ENCODE peak calls at places on chromosome 12, in eight cellular contexts. Z is stimulated activated CD4-positive, alpha-beta T cell treated with anti-CD3 and anti-CD28 coated beads, Interleukin-1b, Interleukin-23, amount 100 ng/mL, for 1 hour; X is MCF 10A; O is HT-29; M is adipocyte; Q is Calu3; N is Caki2; P is RPMI7951. H is an unnamed sample.

GRCh38 chr12:28802706-28803438 is 346.2 kb upstream of the FAR2 start:
- DNase-seq in N (no peak), P (no peak), X (no peak), Z (no peak), M (peak), Q (no peak), O (no peak), H (no peak)

GRCh38 chr12:108367436-108367835 is 28.3 kb upstream of the CMKLR1 start:
- DNase-seq in P (peak), Z (no peak), Q (no peak), N (no peak), M (peak), X (peak), O (no peak), H (no peak)

GRCh38 chr12:121811434-121812319 is 7.9 kb downstream of the SETD1B start:
- DNase-seq in M (peak), N (peak), X (peak), Z (no peak), Q (peak), O (peak), P (peak), H (no peak)

GRCh38 chr12:124646385-124647230 is 79.2 kb upstream of the NCOR2 start:
- DNase-seq in Z (no peak), Q (no peak), O (no peak), N (no peak), P (no peak), M (no peak), X (no peak), H (no peak)

GRCh38 chr12:29700761-29701481 is 82.8 kb downstream of the TMTC1 start:
- DNase-seq in M (no peak), Z (no peak), N (no peak), P (no peak), Q (no peak), X (no peak), O (no peak), H (no peak)

GRCh38 chr12:109459247-109459646 is 17.9 kb downstream of the KCTD10 start:
- DNase-seq in P (no peak), M (peak), N (no peak), Q (no peak), X (no peak), O (no peak), Z (no peak), H (no peak)

GRCh38 chr12:91978143-91978542 is 167.5 kb downstream of the BTG1 start:
- DNase-seq in P (no peak), Z (peak), O (no peak), X (no peak), M (no peak), N (no peak), Q (no peak), H (no peak)

GRCh38 chr12:12909995-12910391 is 18.6 kb downstream of the GPRC5A start:
- DNase-seq in O (no peak), M (no peak), Q (no peak), N (no peak), P (no peak), X (no peak), Z (no peak), H (no peak)

GRCh38 chr12:68094645-68095395 is 64.7 kb downstream of the IFNG start:
- DNase-seq in O (no peak), M (no peak), Q (no peak), X (no peak), Z (no peak), N (no peak), P (no peak), H (no peak)

GRCh38 chr12:122139266-122139665 is 34.8 kb downstream of the IL31 start:
- DNase-seq in N (no peak), Q (no peak), Z (no peak), P (no peak), O (peak), X (no peak), M (no peak), H (no peak)

GRCh38 chr12:7129647-7130536 is at the start of gene CLSTN3:
- DNase-seq in N (peak), P (peak), M (peak), Z (peak), Q (peak), X (peak), O (peak), H (peak)

GRCh38 chr12:5187136-5187535 is 143.5 kb downstream of the KCNA5 start:
- DNase-seq in M (no peak), N (no peak), O (no peak), Q (no peak), P (no peak), X (no peak), Z (no peak), H (no peak)

GRCh38 chr12:88206636-88207035 is 64.5 kb downstream of the TMTC3 start:
- DNase-seq in P (peak), M (peak), Z (no peak), X (peak), N (no peak), O (no peak), Q (no peak), H (no peak)

GRCh38 chr12:91364591-91365184 is 182.1 kb upstream of the DCN start:
- DNase-seq in M (no peak), Q (no peak), N (no peak), P (no peak), O (no peak), X (no peak), Z (no peak), H (no peak)

GRCh38 chr12:124687695-124688301 is 120.4 kb upstream of the NCOR2 start:
- DNase-seq in N (no peak), Q (no peak), Z (no peak), O (no peak), M (no peak), X (no peak), P (no peak), H (no peak)